ENCODE peak calls at places on chromosome 21, in six cellular contexts. L, J, I, Z, X and B are unnamed samples.

GRCh38 chr21:17679002-17679600 is 66.4 kb upstream of the BTG3 start:
- DNase-seq in X (peak; percentile 57), L (peak; percentile 71), Z (peak; percentile 43), I (no peak), J (no peak), B (peak; percentile 79)

GRCh38 chr21:16082038-16082816 is 352.4 kb downstream of the USP25 start:
- DNase-seq in Z (no peak), L (peak; percentile 22), I (no peak), X (no peak), J (no peak), B (peak; percentile 59)

GRCh38 chr21:46326110-46326703 is 2.3 kb downstream of the PCNT start:
- DNase-seq in X (no peak), I (no peak), J (no peak), L (no peak), Z (no peak), B (no peak)

GRCh38 chr21:45448810-45449657 is 44.1 kb downstream of the COL18A1 start:
- DNase-seq in L (no peak), I (peak; percentile 17), J (peak; percentile 21), X (no peak), Z (no peak), B (no peak)

GRCh38 chr21:26490771-26491170 is 82.3 kb downstream of the CYYR1 start:
- DNase-seq in J (no peak), X (peak; percentile 36), L (no peak), I (no peak), Z (no peak), B (no peak)

GRCh38 chr21:45050786-45051489 is 23.4 kb upstream of the ADARB1 start:
- DNase-seq in Z (no peak), L (peak; percentile 100), X (peak; percentile 73), I (no peak), J (no peak), B (peak; percentile 89)

GRCh38 chr21:17644186-17644585 is 31.5 kb upstream of the BTG3 start:
- DNase-seq in I (no peak), L (no peak), J (no peak), X (no peak), Z (no peak), B (no peak)

GRCh38 chr21:22855581-22855980 is 1857.4 kb downstream of the NCAM2 start:
- DNase-seq in I (no peak), L (no peak), J (no peak), X (no peak), Z (no peak), B (no peak)

GRCh38 chr21:33028759-33029511 is 3.2 kb downstream of the OLIG2 start:
- DNase-seq in X (no peak), L (peak; percentile 14), J (no peak), I (no peak), Z (no peak), B (peak; percentile 25)

GRCh38 chr21:35649186-35649585 is 411.1 kb downstream of the SETD4 start:
- DNase-seq in J (no peak), X (peak; percentile 50), Z (peak; percentile 36), I (no peak), L (peak; percentile 70), B (no peak)

GRCh38 chr21:29674343-29674742 is 265.5 kb downstream of the GRIK1 start:
- DNase-seq in J (no peak), L (no peak), Z (no peak), X (no peak), I (no peak), B (no peak)

GRCh38 chr21:46517361-46517760 is 58.7 kb downstream of the DIP2A start:
- DNase-seq in J (peak; percentile 79), L (no peak), X (no peak), Z (no peak), I (peak; percentile 44), B (peak; percentile 24)

GRCh38 chr21:37072988-37073416 is at the start of the genes PIGP and TTC3:
- DNase-seq in J (peak; percentile 95), I (peak; percentile 98), X (peak; percentile 83), L (peak; percentile 93), Z (peak; percentile 94), B (peak; percentile 98)

GRCh38 chr21:35150562-35151226 is 101.6 kb upstream of the RUNX1 start:
- DNase-seq in L (peak; percentile 73), I (no peak), J (no peak), X (peak; percentile 84), Z (peak; percentile 80), B (peak; percentile 63)

GRCh38 chr21:33541105-33541711 is 709 bp downstream of the GART start:
- DNase-seq in Z (no peak), X (no peak), L (peak; percentile 39), J (no peak), I (no peak), B (no peak)

GRCh38 chr21:30257773-30258172 is 25.0 kb downstream of the KRTAP24-1 start:
- DNase-seq in Z (peak; percentile 66), J (no peak), I (no peak), X (no peak), L (no peak), B (peak; percentile 62)

GRCh38 chr21:34558960-34559631 is 47.1 kb upstream of the KCNE1 start:
- DNase-seq in Z (peak; percentile 55), I (no peak), J (no peak), L (peak; percentile 38), X (peak; percentile 88), B (no peak)

GRCh38 chr21:41369915-41370839 is 8.3 kb downstream of the MX2 start:
- DNase-seq in J (no peak), I (no peak), Z (no peak), L (no peak), X (no peak), B (no peak)

GRCh38 chr21:41367598-41368360 is 6.0 kb downstream of the MX2 start:
- DNase-seq in X (no peak), Z (no peak), J (no peak), I (no peak), L (no peak), B (peak; percentile 29)

GRCh38 chr21:41369105-41369914 is 7.5 kb downstream of the MX2 start:
- DNase-seq in X (no peak), I (no peak), Z (no peak), J (peak; percentile 74), L (no peak), B (peak; percentile 58)

GRCh38 chr21:41366522-41367151 is 4.8 kb downstream of the MX2 start:
- DNase-seq in Z (peak; percentile 52), L (peak; percentile 73), I (peak; percentile 65), J (no peak), X (peak; percentile 78), B (no peak)

GRCh38 chr21:41368361-41369104 is 6.7 kb downstream of the MX2 start:
- DNase-seq in I (no peak), X (no peak), L (no peak), J (no peak), Z (no peak), B (no peak)
- H3K4me3 ChIP-seq in I (peak overlapping the region; percentile 43), X (no peak overlapping the region), L (no peak overlapping the region), J (peak overlapping the region; percentile 49), Z (no peak overlapping the region), B (no peak overlapping the region)

GRCh38 chr21:27683292-27683691 is 716.4 kb upstream of the ADAMTS5 start:
- DNase-seq in X (no peak), J (no peak), I (no peak), L (no peak), Z (peak; percentile 52), B (no peak)
- H3K27ac ChIP-seq in X (no peak overlapping the region), J (no peak overlapping the region), I (no peak overlapping the region), L (no peak overlapping the region), Z (no peak overlapping the region), B (no peak overlapping the region)

GRCh38 chr21:41877901-41878830 is 978 bp downstream of the PRDM15 start:
- DNase-seq in Z (peak; percentile 26), I (peak; percentile 77), J (no peak), L (peak; percentile 75), X (peak; percentile 63), B (peak; percentile 66)

GRCh38 chr21:41876396-41876795 is 2.7 kb downstream of the PRDM15 start:
- DNase-seq in Z (no peak), I (no peak), L (no peak), J (no peak), X (no peak), B (no peak)

GRCh38 chr21:41875086-41875485 is 4.1 kb downstream of the PRDM15 start:
- DNase-seq in I (no peak), L (no peak), X (no peak), J (no peak), Z (no peak), B (no peak)

GRCh38 chr21:41878831-41879189 is 334 bp downstream of the PRDM15 start:
- DNase-seq in X (peak; percentile 85), L (peak; percentile 81), Z (peak; percentile 71), I (peak; percentile 85), J (peak; percentile 89), B (peak; percentile 89)

DNA sequence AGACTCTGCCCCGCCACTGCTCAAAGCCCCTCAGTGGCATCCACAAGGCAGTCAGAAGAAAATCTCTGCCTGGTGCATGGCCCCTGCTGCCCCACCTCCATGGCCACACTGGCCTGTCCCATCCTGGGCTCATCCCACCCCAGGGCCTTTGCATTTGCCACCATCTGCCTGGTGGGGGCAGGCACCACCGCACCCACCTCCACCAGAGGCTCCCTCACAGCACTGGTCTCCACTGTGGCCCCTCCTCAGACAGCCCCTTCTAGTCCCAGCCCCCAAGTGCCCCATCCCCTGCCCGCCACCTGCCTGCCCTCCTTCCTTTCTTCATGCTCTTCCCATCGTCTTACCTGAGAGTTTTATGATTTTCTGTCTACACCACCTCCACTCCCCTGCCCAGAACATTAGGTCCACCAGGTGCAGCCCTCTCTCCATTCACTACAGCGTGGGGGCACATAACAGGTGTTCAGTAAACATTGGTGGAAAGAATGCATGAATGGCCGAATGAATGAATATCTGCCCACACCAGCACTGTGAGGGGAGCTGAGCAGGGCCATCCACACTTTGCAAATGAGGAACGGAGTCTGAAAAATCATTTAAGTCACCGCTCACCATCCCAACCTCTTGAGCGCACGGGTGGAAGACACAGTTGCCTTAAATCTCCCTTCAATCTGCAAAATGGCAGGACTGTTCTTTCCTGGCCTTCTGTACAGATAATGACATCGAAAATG is 2.1 kb downstream of the PRDM15 start:
- DNase-seq in I (no peak), J (no peak), L (no peak), X (no peak), Z (no peak), B (no peak)
- TF ChIP-seq CTCF in I (no peak), J (no peak), L (no peak), X (no peak), Z (no peak), B (no peak)

DNA sequence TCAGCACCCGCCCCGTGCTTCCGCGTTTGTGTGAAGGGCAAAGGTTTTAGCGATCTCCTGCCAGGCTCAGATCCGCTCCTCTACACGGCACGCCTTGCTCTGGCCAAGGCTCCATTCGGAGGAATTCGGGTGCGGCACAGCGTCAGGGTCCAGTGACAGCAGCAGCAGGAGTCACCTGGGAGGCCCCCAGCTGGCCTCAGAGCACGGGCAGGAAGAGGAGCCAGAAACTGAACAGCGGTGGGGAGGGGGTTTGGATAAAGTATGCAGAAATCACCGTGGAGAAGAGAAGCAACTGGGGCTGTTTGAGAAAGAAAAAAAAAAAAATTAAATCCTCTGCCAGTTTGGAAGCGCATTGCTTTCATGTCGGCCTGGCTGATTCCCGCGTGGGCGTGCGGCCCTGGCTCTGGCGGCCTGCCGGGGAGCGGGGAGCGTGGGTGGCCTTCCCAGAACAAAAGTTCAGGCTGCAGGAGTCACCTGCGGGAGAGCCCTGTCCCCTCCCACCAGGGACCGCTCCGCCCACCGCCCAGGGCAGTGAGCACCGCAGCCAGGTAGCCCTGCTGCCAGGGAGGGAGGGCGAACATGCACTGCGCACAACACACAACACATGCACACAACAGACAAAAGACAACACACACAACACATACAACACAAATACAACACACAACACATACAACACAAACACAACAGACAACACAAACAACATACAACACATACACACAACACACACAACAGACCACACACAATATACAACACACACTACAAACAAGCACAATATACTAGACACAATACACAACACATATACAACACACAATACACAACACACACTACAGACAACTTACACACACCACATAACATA is 107.6 kb downstream of the ETS2 start:
- DNase-seq in I (peak; percentile 90), X (peak; percentile 67), Z (peak; percentile 87), L (peak; percentile 69), J (peak; percentile 74), B (peak; percentile 27)
- H3K4me3 ChIP-seq in I (peak overlapping the region; percentile 33), X (no peak overlapping the region), Z (no peak overlapping the region), L (no peak overlapping the region), J (peak overlapping the region; percentile 31), B (no peak overlapping the region)

GRCh38 chr21:15066231-15066577 is 1.4 kb upstream of the NRIP1 start:
- DNase-seq in X (no peak), Z (no peak), L (no peak), J (no peak), I (no peak), B (no peak)
- H3K27ac ChIP-seq in X (peak overlapping the region; percentile 85), Z (peak overlapping the region; percentile 92), L (peak overlapping the region; percentile 90), J (peak overlapping the region; percentile 98), I (peak overlapping the region; percentile 97), B (no peak overlapping the region)